ENCODE peak calls at places on chromosome 1, in nine cellular contexts. One of them, this sample, is unnamed.

GRCh38 chr1:57845041-57845440 is 421.2 kb upstream of the DAB1 start:
- DNase-seq in uterus: no peak
- DNase-seq in colonic mucosa: no peak
- DNase-seq in cardiac muscle cell: no peak
- DNase-seq in esophagus squamous epithelium: no peak
- DNase-seq in MM.1S: no peak
- DNase-seq in right lobe of liver: no peak
- DNase-seq in neuronal stem cell: no peak
- DNase-seq in psoas muscle: no peak
- DNase-seq in this sample: no peak

GRCh38 chr1:23452011-23452411 is 27.5 kb upstream of the TCEA3 start:
- DNase-seq in MM.1S: peak; percentile 20
- DNase-seq in colonic mucosa: peak; percentile 96
- DNase-seq in esophagus squamous epithelium: no peak
- DNase-seq in uterus: no peak
- DNase-seq in neuronal stem cell: no peak
- DNase-seq in right lobe of liver: no peak
- DNase-seq in psoas muscle: peak; percentile 52
- DNase-seq in cardiac muscle cell: no peak
- DNase-seq in this sample: no peak

GRCh38 chr1:15328785-15329480 is 80.8 kb upstream of the EFHD2 start:
- DNase-seq in neuronal stem cell: no peak
- DNase-seq in uterus: peak; percentile 42
- DNase-seq in MM.1S: no peak
- DNase-seq in right lobe of liver: peak; percentile 67
- DNase-seq in esophagus squamous epithelium: no peak
- DNase-seq in psoas muscle: peak; percentile 47
- DNase-seq in cardiac muscle cell: peak; percentile 19
- DNase-seq in colonic mucosa: peak; percentile 53
- DNase-seq in this sample: peak; percentile 85

GRCh38 chr1:203440780-203441179 is 34.8 kb upstream of the PRELP start:
- DNase-seq in neuronal stem cell: no peak
- DNase-seq in psoas muscle: peak; percentile 80
- DNase-seq in uterus: peak; percentile 81
- DNase-seq in cardiac muscle cell: peak; percentile 57
- DNase-seq in colonic mucosa: peak; percentile 79
- DNase-seq in right lobe of liver: peak; percentile 30
- DNase-seq in esophagus squamous epithelium: no peak
- DNase-seq in MM.1S: peak; percentile 21
- DNase-seq in this sample: peak; percentile 79

GRCh38 chr1:12618661-12619395 is 818 bp upstream of the DHRS3 start:
- DNase-seq in esophagus squamous epithelium: no peak
- DNase-seq in right lobe of liver: peak; percentile 86
- DNase-seq in MM.1S: peak; percentile 21
- DNase-seq in colonic mucosa: peak; percentile 90
- DNase-seq in uterus: peak; percentile 77
- DNase-seq in neuronal stem cell: no peak
- DNase-seq in cardiac muscle cell: peak; percentile 63
- DNase-seq in psoas muscle: peak; percentile 82
- DNase-seq in this sample: peak; percentile 87

GRCh38 chr1:77121503-77121902 is 97.7 kb downstream of the PIGK start:
- DNase-seq in uterus: no peak
- DNase-seq in cardiac muscle cell: no peak
- DNase-seq in psoas muscle: no peak
- DNase-seq in esophagus squamous epithelium: no peak
- DNase-seq in MM.1S: no peak
- DNase-seq in colonic mucosa: no peak
- DNase-seq in neuronal stem cell: no peak
- DNase-seq in right lobe of liver: no peak
- DNase-seq in this sample: no peak

GRCh38 chr1:231990388-231990787 is 363.8 kb downstream of the DISC1 start:
- DNase-seq in colonic mucosa: no peak
- DNase-seq in neuronal stem cell: no peak
- DNase-seq in right lobe of liver: no peak
- DNase-seq in cardiac muscle cell: no peak
- DNase-seq in uterus: no peak
- DNase-seq in psoas muscle: no peak
- DNase-seq in MM.1S: no peak
- DNase-seq in esophagus squamous epithelium: no peak
- DNase-seq in this sample: peak; percentile 60

GRCh38 chr1:1293258-1293617 is 13.0 kb downstream of the SCNN1D start:
- DNase-seq in MM.1S: no peak
- DNase-seq in right lobe of liver: no peak
- DNase-seq in cardiac muscle cell: no peak
- DNase-seq in uterus: no peak
- DNase-seq in colonic mucosa: no peak
- DNase-seq in psoas muscle: no peak
- DNase-seq in esophagus squamous epithelium: no peak
- DNase-seq in neuronal stem cell: no peak
- DNase-seq in this sample: no peak

GRCh38 chr1:15849775-15850449 is 2.4 kb downstream of the SPEN start:
- DNase-seq in uterus: peak; percentile 31
- DNase-seq in psoas muscle: no peak
- DNase-seq in cardiac muscle cell: peak; percentile 86
- DNase-seq in right lobe of liver: peak; percentile 28
- DNase-seq in neuronal stem cell: peak; percentile 69
- DNase-seq in esophagus squamous epithelium: no peak
- DNase-seq in MM.1S: peak; percentile 42
- DNase-seq in colonic mucosa: peak; percentile 62
- DNase-seq in this sample: no peak

GRCh38 chr1:44283524-44284173 is 70.4 kb downstream of the DMAP1 start:
- DNase-seq in right lobe of liver: peak; percentile 48
- DNase-seq in uterus: no peak
- DNase-seq in esophagus squamous epithelium: no peak
- DNase-seq in colonic mucosa: peak; percentile 55
- DNase-seq in neuronal stem cell: no peak
- DNase-seq in psoas muscle: no peak
- DNase-seq in MM.1S: no peak
- DNase-seq in cardiac muscle cell: no peak
- DNase-seq in this sample: no peak

GRCh38 chr1:152015766-152016165 is 21.0 kb downstream of the S100A11 start:
- DNase-seq in uterus: no peak
- DNase-seq in cardiac muscle cell: no peak
- DNase-seq in colonic mucosa: no peak
- DNase-seq in esophagus squamous epithelium: no peak
- DNase-seq in psoas muscle: no peak
- DNase-seq in neuronal stem cell: no peak
- DNase-seq in MM.1S: no peak
- DNase-seq in right lobe of liver: no peak
- DNase-seq in this sample: no peak

GRCh38 chr1:5901841-5902240 is 90.4 kb downstream of the NPHP4 start:
- DNase-seq in colonic mucosa: no peak
- DNase-seq in esophagus squamous epithelium: no peak
- DNase-seq in MM.1S: no peak
- DNase-seq in cardiac muscle cell: no peak
- DNase-seq in psoas muscle: no peak
- DNase-seq in neuronal stem cell: no peak
- DNase-seq in uterus: no peak
- DNase-seq in right lobe of liver: no peak
- DNase-seq in this sample: no peak

GRCh38 chr1:39146681-39147080 is 57.8 kb upstream of the MACF1 start:
- DNase-seq in neuronal stem cell: no peak
- DNase-seq in cardiac muscle cell: no peak
- DNase-seq in right lobe of liver: no peak
- DNase-seq in psoas muscle: no peak
- DNase-seq in uterus: no peak
- DNase-seq in colonic mucosa: no peak
- DNase-seq in esophagus squamous epithelium: no peak
- DNase-seq in MM.1S: no peak
- DNase-seq in this sample: no peak

GRCh38 chr1:39147099-39148025 is 57.1 kb upstream of the MACF1 start:
- DNase-seq in neuronal stem cell: no peak
- DNase-seq in MM.1S: no peak
- DNase-seq in cardiac muscle cell: no peak
- DNase-seq in right lobe of liver: no peak
- DNase-seq in psoas muscle: no peak
- DNase-seq in uterus: no peak
- DNase-seq in colonic mucosa: no peak
- DNase-seq in esophagus squamous epithelium: no peak
- DNase-seq in this sample: no peak

GRCh38 chr1:39145651-39145970 is 58.9 kb upstream of the MACF1 start:
- DNase-seq in psoas muscle: no peak
- DNase-seq in cardiac muscle cell: no peak
- DNase-seq in MM.1S: no peak
- DNase-seq in neuronal stem cell: no peak
- DNase-seq in colonic mucosa: no peak
- DNase-seq in esophagus squamous epithelium: no peak
- DNase-seq in uterus: no peak
- DNase-seq in right lobe of liver: no peak
- DNase-seq in this sample: no peak

GRCh38 chr1:39142394-39143060 is 62.0 kb upstream of the MACF1 start:
- DNase-seq in MM.1S: no peak
- DNase-seq in uterus: no peak
- DNase-seq in cardiac muscle cell: no peak
- DNase-seq in right lobe of liver: no peak
- DNase-seq in colonic mucosa: no peak
- DNase-seq in esophagus squamous epithelium: no peak
- DNase-seq in psoas muscle: no peak
- DNase-seq in neuronal stem cell: peak; percentile 42
- DNase-seq in this sample: no peak

GRCh38 chr1:39144943-39145650 is 59.4 kb upstream of the MACF1 start:
- DNase-seq in neuronal stem cell: no peak
- DNase-seq in colonic mucosa: no peak
- DNase-seq in MM.1S: no peak
- DNase-seq in psoas muscle: no peak
- DNase-seq in uterus: no peak
- DNase-seq in cardiac muscle cell: no peak
- DNase-seq in right lobe of liver: no peak
- DNase-seq in esophagus squamous epithelium: no peak
- DNase-seq in this sample: no peak
- H3K4me1 ChIP-seq in neuronal stem cell: peaks cover 25% of the 10 kb centered on the region
- H3K4me1 ChIP-seq in colonic mucosa: no peaks in the 10 kb centered on the region
- H3K4me1 ChIP-seq in MM.1S: no peaks in the 10 kb centered on the region
- H3K4me1 ChIP-seq in psoas muscle: peaks cover 44% of the 10 kb centered on the region
- H3K4me1 ChIP-seq in uterus: peaks cover 3% of the 10 kb centered on the region
- H3K4me1 ChIP-seq in cardiac muscle cell: peaks cover 42% of the 10 kb centered on the region
- H3K4me1 ChIP-seq in right lobe of liver: no peaks in the 10 kb centered on the region
- H3K4me1 ChIP-seq in esophagus squamous epithelium: peaks cover 52% of the 10 kb centered on the region
- H3K4me1 ChIP-seq in this sample: peaks cover 14% of the 10 kb centered on the region

DNA sequence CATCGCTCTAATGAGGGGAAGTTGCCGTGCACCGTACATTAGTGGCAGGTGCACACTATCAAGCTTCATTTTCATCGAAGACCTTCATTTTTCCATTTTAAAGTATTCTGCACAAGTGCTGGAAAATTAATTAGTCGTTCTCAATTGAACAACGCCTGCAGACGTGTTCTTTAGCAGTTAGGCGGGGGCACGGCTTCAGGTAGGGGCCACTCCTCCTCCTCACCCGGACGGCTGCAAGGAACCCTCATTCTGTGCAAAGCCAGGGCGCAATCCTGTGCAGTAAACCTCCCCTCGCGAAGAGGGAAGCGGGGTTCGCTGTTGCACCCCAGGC is 39.7 kb upstream of the NFIA start:
- DNase-seq in psoas muscle: no peak
- DNase-seq in MM.1S: no peak
- DNase-seq in right lobe of liver: no peak
- DNase-seq in uterus: no peak
- DNase-seq in esophagus squamous epithelium: no peak
- DNase-seq in colonic mucosa: no peak
- DNase-seq in cardiac muscle cell: no peak
- DNase-seq in neuronal stem cell: no peak
- DNase-seq in this sample: no peak
- H3K4me3 ChIP-seq in psoas muscle: peak overlapping the region; percentile 57
- H3K4me3 ChIP-seq in MM.1S: peak overlapping the region; percentile 74
- H3K4me3 ChIP-seq in right lobe of liver: peak overlapping the region; percentile 51
- H3K4me3 ChIP-seq in uterus: peak overlapping the region; percentile 39
- H3K4me3 ChIP-seq in esophagus squamous epithelium: peak overlapping the region; percentile 63
- H3K4me3 ChIP-seq in colonic mucosa: peak overlapping the region; percentile 22
- H3K4me3 ChIP-seq in cardiac muscle cell: peak overlapping the region; percentile 4
- H3K4me3 ChIP-seq in neuronal stem cell: no peak overlapping the region
- H3K4me3 ChIP-seq in this sample: peak overlapping the region; percentile 50

GRCh38 chr1:30762152-30762930 is 4.8 kb upstream of the LAPTM5 start:
- DNase-seq in colonic mucosa: no peak
- DNase-seq in uterus: no peak
- DNase-seq in psoas muscle: no peak
- DNase-seq in right lobe of liver: no peak
- DNase-seq in neuronal stem cell: no peak
- DNase-seq in MM.1S: no peak
- DNase-seq in esophagus squamous epithelium: no peak
- DNase-seq in cardiac muscle cell: no peak
- DNase-seq in this sample: no peak
- H3K4me1 ChIP-seq in colonic mucosa: no peaks in the 10 kb centered on the region
- H3K4me1 ChIP-seq in uterus: no peaks in the 10 kb centered on the region
- H3K4me1 ChIP-seq in psoas muscle: peaks cover 14% of the 10 kb centered on the region
- H3K4me1 ChIP-seq in right lobe of liver: no peaks in the 10 kb centered on the region
- H3K4me1 ChIP-seq in neuronal stem cell: peaks cover 18% of the 10 kb centered on the region
- H3K4me1 ChIP-seq in MM.1S: peaks cover 55% of the 10 kb centered on the region
- H3K4me1 ChIP-seq in esophagus squamous epithelium: peaks cover 34% of the 10 kb centered on the region
- H3K4me1 ChIP-seq in cardiac muscle cell: peaks cover 12% of the 10 kb centered on the region
- H3K4me1 ChIP-seq in this sample: no peaks in the 10 kb centered on the region

DNA sequence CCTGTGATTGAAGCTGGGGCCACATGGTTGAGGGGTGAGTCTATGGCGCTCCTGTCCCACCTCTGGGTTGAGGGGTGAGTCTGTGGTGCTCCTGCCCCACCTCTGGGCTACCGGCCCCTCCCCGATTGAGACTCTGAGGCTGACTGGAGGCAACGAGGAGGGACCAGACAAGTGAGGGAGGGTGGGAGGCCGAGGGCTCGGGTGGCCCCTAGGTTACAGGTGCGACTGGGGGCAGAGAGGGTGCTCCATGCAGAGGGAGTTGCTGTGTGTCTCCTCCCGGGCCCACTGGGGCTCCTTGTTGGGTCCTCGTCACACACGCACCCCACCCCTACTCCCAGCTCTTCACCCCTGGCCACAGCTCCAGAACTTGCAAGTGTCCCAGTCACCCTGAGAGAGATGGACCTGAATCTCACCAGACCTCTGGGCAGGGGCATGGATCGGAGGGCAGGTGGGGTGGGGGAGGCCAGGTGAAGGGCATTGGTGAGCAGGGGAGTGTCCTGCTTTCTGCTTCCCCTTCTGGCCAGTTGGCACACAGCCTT is 12.8 kb downstream of the LDLRAP1 start:
- DNase-seq in uterus: no peak
- DNase-seq in neuronal stem cell: no peak
- DNase-seq in cardiac muscle cell: no peak
- DNase-seq in right lobe of liver: no peak
- DNase-seq in colonic mucosa: no peak
- DNase-seq in psoas muscle: no peak
- DNase-seq in MM.1S: no peak
- DNase-seq in esophagus squamous epithelium: no peak
- DNase-seq in this sample: no peak
- H3K4me3 ChIP-seq in uterus: no peak overlapping the region
- H3K4me3 ChIP-seq in neuronal stem cell: no peak overlapping the region
- H3K4me3 ChIP-seq in cardiac muscle cell: no peak overlapping the region
- H3K4me3 ChIP-seq in right lobe of liver: no peak overlapping the region
- H3K4me3 ChIP-seq in colonic mucosa: no peak overlapping the region
- H3K4me3 ChIP-seq in psoas muscle: no peak overlapping the region
- H3K4me3 ChIP-seq in MM.1S: no peak overlapping the region
- H3K4me3 ChIP-seq in esophagus squamous epithelium: no peak overlapping the region
- H3K4me3 ChIP-seq in this sample: no peak overlapping the region